ENCODE peak calls at places on chromosomes 11 and 22, in seven cellular contexts. A is HepG2, H is H1, Z is HCT116, F is GM12878, I is K562, L is SK-N-SH. G is an unnamed sample.

GRCh38 chr22:38699784-38700183 is 959 bp downstream of the JOSD1 start:
- DNase-seq in A (peak; percentile 21), H (no peak), Z (no peak), F (no peak), I (no peak), L (no peak), G (peak; percentile 38)

GRCh38 chr22:33325232-33326004 is 267.2 kb upstream of the SYN3 start:
- DNase-seq in A (no peak), H (no peak), Z (no peak), F (peak; percentile 87), I (no peak), L (no peak), G (peak; percentile 83)

GRCh38 chr11:64367931-64368672 is 9.1 kb downstream of the RPS6KA4 start:
- DNase-seq in A (no peak), H (no peak), Z (no peak), F (no peak), I (no peak), L (no peak), G (no peak)

GRCh38 chr11:120063686-120064340 is 74.1 kb downstream of the TRIM29 start:
- DNase-seq in A (no peak), H (peak; percentile 32), Z (no peak), F (no peak), I (no peak), L (no peak), G (no peak)

GRCh38 chr22:42310301-42310981 is 40.0 kb upstream of the TCF20 start:
- DNase-seq in A (no peak), H (no peak), Z (no peak), F (no peak), I (no peak), L (no peak), G (no peak)

GRCh38 chr22:39994046-39994565 is 648 bp upstream of the FAM83F start:
- DNase-seq in A (no peak), H (no peak), Z (no peak), F (no peak), I (peak; percentile 58), L (no peak), G (no peak)

GRCh38 chr11:126413426-126413825 is 57.9 kb downstream of the ST3GAL4 start:
- DNase-seq in A (no peak), H (no peak), Z (no peak), F (no peak), I (no peak), L (no peak), G (no peak)

GRCh38 chr11:26297179-26297970 is 34.6 kb upstream of the ANO3 start:
- DNase-seq in A (peak; percentile 58), H (no peak), Z (peak; percentile 2), F (no peak), I (peak; percentile 8), L (peak; percentile 49), G (peak; percentile 42)

GRCh38 chr11:128630367-128631230 is 43.2 kb upstream of the ETS1 start:
- DNase-seq in A (peak; percentile 62), H (peak; percentile 89), Z (peak; percentile 56), F (peak; percentile 89), I (peak; percentile 80), L (peak; percentile 83), G (peak; percentile 83)

GRCh38 chr11:128628343-128628673 is 41.0 kb upstream of the ETS1 start:
- DNase-seq in A (no peak), H (no peak), Z (no peak), F (no peak), I (no peak), L (no peak), G (no peak)

GRCh38 chr11:128628686-128629085 is 41.3 kb upstream of the ETS1 start:
- DNase-seq in A (no peak), H (no peak), Z (no peak), F (no peak), I (no peak), L (no peak), G (no peak)

GRCh38 chr11:128627666-128628342 is 40.4 kb upstream of the ETS1 start:
- DNase-seq in A (no peak), H (peak; percentile 43), Z (no peak), F (no peak), I (no peak), L (peak; percentile 51), G (no peak)

GRCh38 chr11:128629516-128630106 is 42.3 kb upstream of the ETS1 start:
- DNase-seq in A (no peak), H (peak; percentile 45), Z (no peak), F (no peak), I (no peak), L (no peak), G (no peak)
- TF ChIP-seq JUND in A (no peak), H (no peak), Z (no peak), F (no peak), I (no peak), L (no peak), G (no peak)

GRCh38 chr11:17786824-17787525 is 52.4 kb downstream of the KCNC1 start:
- DNase-seq in A (no peak), H (no peak), Z (peak; percentile 57), F (no peak), I (no peak), L (no peak), G (no peak)
- TF ChIP-seq JUND in A (no peak), H (no peak), Z (peak; percentile 34), F (no peak), I (no peak), L (peak; percentile 22), G (no peak)

GRCh38 chr11:2136209-2136951 is 2.8 kb downstream of the IGF2 start:
- DNase-seq in A (no peak), H (no peak), Z (no peak), F (no peak), I (no peak), L (no peak), G (no peak)

GRCh38 chr11:2136952-2137201 is 2.3 kb downstream of the IGF2 start:
- DNase-seq in A (no peak), H (no peak), Z (no peak), F (no peak), I (no peak), L (no peak), G (no peak)

GRCh38 chr11:2138436-2139117 is 612 bp downstream of the IGF2 start:
- DNase-seq in A (no peak), H (no peak), Z (no peak), F (no peak), I (peak; percentile 34), L (no peak), G (no peak)

GRCh38 chr11:2138075-2138435 is 1.1 kb downstream of the IGF2 start:
- DNase-seq in A (no peak), H (no peak), Z (no peak), F (no peak), I (peak; percentile 28), L (peak; percentile 64), G (no peak)

DNA sequence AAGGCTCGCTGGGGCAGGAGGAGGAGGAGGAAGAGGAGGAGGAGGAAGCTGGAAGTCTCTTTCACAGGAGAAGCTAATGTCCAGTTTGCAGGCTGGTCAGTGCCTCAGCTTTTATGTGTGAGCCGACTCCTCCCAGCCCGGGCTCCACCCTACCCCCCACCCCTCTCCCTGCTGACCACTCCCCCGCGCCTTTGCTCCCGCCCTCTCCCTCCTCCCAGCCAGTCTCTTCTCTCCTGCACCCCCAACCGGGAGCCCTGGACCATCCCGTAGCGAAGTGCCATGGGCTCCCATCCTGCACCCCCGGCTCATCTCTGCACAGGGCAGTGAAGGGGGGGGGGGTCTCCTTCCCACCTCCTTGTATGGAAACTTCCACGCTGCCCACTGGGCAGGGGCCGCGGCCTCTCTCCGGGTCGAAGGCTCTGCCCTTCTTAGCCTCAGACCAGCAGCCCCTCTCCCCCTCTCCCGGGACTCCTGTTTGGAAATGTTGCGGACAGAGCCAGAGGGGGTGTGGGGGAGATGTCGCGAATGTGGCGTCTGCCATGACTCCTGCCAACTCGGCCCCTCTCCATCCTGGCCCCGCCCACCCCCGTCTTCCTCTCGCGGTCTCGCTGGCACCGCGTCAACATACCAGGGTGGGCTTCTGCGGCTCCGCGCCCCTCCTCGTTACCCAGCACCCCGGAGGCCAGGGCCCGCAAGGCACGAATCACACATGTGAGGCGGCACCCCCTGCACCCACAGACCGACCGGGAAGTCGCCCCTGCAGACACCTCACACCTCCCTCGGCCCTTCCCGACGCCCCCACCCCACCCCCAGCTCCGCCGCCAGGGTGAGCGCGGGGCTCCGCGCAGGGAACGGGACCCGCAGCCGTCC is 1.8 kb downstream of the IGF2 start:
- DNase-seq in A (peak; percentile 80), H (peak; percentile 82), Z (peak; percentile 36), F (no peak), I (peak; percentile 80), L (peak; percentile 95), G (peak; percentile 78)
- TF ChIP-seq JUND in A (no peak), H (no peak), Z (no peak), F (no peak), I (no peak), L (no peak), G (no peak)

DNA sequence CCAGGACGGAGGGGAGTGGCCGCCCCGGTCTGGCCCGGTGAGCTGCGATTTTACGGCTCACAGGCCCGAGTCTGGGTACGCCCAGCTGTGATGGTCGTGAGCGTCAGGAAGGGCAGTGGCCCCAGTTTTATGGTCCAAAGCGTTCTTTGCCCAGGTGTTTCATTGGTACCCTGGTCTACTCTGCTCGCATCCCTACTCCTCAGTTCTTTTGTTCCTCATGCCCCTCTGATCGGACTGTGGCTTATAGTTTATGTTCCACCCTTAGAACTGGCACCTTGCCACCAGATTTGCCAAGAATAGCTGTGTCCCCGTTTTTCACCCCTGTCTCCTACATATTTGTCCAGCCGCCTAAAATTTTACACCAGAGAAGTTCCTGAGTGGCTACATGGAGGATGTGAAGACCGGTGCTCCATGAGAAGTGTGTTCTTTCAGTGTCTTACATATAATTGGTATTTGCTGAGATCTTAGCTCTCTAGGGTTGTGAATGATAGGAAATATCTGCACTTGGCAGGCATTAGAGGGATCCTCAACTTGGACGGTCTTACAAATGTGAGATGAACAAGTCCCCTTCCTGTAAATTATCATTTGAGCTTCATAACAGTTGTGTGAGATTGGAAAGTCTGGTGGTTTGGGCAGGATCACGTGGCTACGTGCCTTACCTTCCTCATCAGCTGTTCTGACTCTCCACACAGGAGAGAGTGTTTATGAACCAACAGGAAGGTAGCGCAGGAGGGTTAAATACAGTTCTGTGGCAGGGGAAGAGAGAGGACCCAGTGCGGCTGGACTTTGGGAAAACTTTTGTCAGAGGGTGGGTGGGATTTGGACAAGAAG is 1.1 kb downstream of the PANX1 start:
- DNase-seq in A (no peak), H (peak; percentile 33), Z (peak; percentile 56), F (no peak), I (no peak), L (no peak), G (no peak)
- TF ChIP-seq JUND in A (no peak), H (no peak), Z (no peak), F (no peak), I (no peak), L (no peak), G (no peak)

GRCh38 chr22:49147171-49147570 is 680.5 kb downstream of the BRD1 start:
- DNase-seq in A (no peak), H (no peak), Z (no peak), F (no peak), I (no peak), L (no peak), G (no peak)
- TF ChIP-seq JUND in A (no peak), H (no peak), Z (no peak), F (no peak), I (no peak), L (no peak), G (no peak)